ENCODE peak calls at places on chromosomes 13 and 19, in five cellular contexts. One of them, this sample, is unnamed.

GRCh38 chr13:114119196-114119595 is 13.2 kb downstream of the RASA3 start:
- DNase-seq in BJ: peak; percentile 76
- DNase-seq in body of pancreas: peak; percentile 42
- DNase-seq in MM.1S: no peak
- DNase-seq in HFF-Myc: peak; percentile 88
- DNase-seq in this sample: peak; percentile 68

GRCh38 chr13:26457212-26457611 is 100.3 kb upstream of the WASF3 start:
- DNase-seq in BJ: no peak
- DNase-seq in body of pancreas: no peak
- DNase-seq in MM.1S: no peak
- DNase-seq in HFF-Myc: no peak
- DNase-seq in this sample: no peak

GRCh38 chr13:48162182-48162581 is 67.3 kb upstream of the MED4 start:
- DNase-seq in BJ: no peak
- DNase-seq in body of pancreas: no peak
- DNase-seq in MM.1S: no peak
- DNase-seq in HFF-Myc: no peak
- DNase-seq in this sample: no peak

GRCh38 chr13:25242956-25243355 is 44.3 kb downstream of the MTMR6 start:
- DNase-seq in BJ: no peak
- DNase-seq in body of pancreas: no peak
- DNase-seq in MM.1S: no peak
- DNase-seq in HFF-Myc: no peak
- DNase-seq in this sample: no peak

GRCh38 chr13:43300817-43301216 is 277.4 kb downstream of the DNAJC15 start:
- DNase-seq in BJ: no peak
- DNase-seq in body of pancreas: no peak
- DNase-seq in MM.1S: no peak
- DNase-seq in HFF-Myc: peak; percentile 35
- DNase-seq in this sample: no peak

GRCh38 chr13:46666727-46667456 is 113.9 kb downstream of the LRCH1 start:
- DNase-seq in BJ: no peak
- DNase-seq in body of pancreas: no peak
- DNase-seq in MM.1S: peak; percentile 69
- DNase-seq in HFF-Myc: no peak
- DNase-seq in this sample: no peak

GRCh38 chr19:58361900-58362271 is 665 bp downstream of the ZNF497 start:
- DNase-seq in BJ: no peak
- DNase-seq in body of pancreas: peak; percentile 51
- DNase-seq in MM.1S: no peak
- DNase-seq in HFF-Myc: no peak
- DNase-seq in this sample: no peak

GRCh38 chr13:75139291-75139690 is 342.7 kb downstream of the TBC1D4 start:
- DNase-seq in BJ: no peak
- DNase-seq in body of pancreas: no peak
- DNase-seq in MM.1S: no peak
- DNase-seq in HFF-Myc: no peak
- DNase-seq in this sample: no peak

GRCh38 chr19:38385804-38386257 is 2.0 kb downstream of the GGN start:
- DNase-seq in BJ: no peak
- DNase-seq in body of pancreas: no peak
- DNase-seq in MM.1S: no peak
- DNase-seq in HFF-Myc: no peak
- DNase-seq in this sample: no peak

GRCh38 chr13:40115456-40115855 is 460.0 kb downstream of the COG6 start:
- DNase-seq in BJ: no peak
- DNase-seq in body of pancreas: no peak
- DNase-seq in MM.1S: no peak
- DNase-seq in HFF-Myc: no peak
- DNase-seq in this sample: no peak

GRCh38 chr13:109687559-109688448 is 98.6 kb downstream of the IRS2 start:
- DNase-seq in BJ: no peak
- DNase-seq in body of pancreas: no peak
- DNase-seq in MM.1S: no peak
- DNase-seq in HFF-Myc: no peak
- DNase-seq in this sample: no peak

GRCh38 chr13:99624936-99625540 is 123.8 kb downstream of the TM9SF2 start:
- DNase-seq in BJ: no peak
- DNase-seq in body of pancreas: no peak
- DNase-seq in MM.1S: no peak
- DNase-seq in HFF-Myc: no peak
- DNase-seq in this sample: no peak

GRCh38 chr13:99351772-99352171 is 44.6 kb upstream of the GPR183 start:
- DNase-seq in BJ: no peak
- DNase-seq in body of pancreas: no peak
- DNase-seq in MM.1S: no peak
- DNase-seq in HFF-Myc: no peak
- DNase-seq in this sample: no peak

GRCh38 chr19:55113570-55114039 is 3.8 kb downstream of the PPP1R12C start:
- DNase-seq in BJ: peak; percentile 90
- DNase-seq in body of pancreas: peak; percentile 83
- DNase-seq in MM.1S: no peak
- DNase-seq in HFF-Myc: peak; percentile 82
- DNase-seq in this sample: peak; percentile 75

GRCh38 chr13:99321709-99322108 is 14.5 kb upstream of the GPR183 start:
- DNase-seq in BJ: no peak
- DNase-seq in body of pancreas: no peak
- DNase-seq in MM.1S: no peak
- DNase-seq in HFF-Myc: no peak
- DNase-seq in this sample: no peak

GRCh38 chr19:54650108-54650666 is 12.6 kb upstream of the LILRB4 start:
- DNase-seq in BJ: no peak
- DNase-seq in body of pancreas: no peak
- DNase-seq in MM.1S: no peak
- DNase-seq in HFF-Myc: no peak
- DNase-seq in this sample: no peak

GRCh38 chr19:3609779-3610719 is 3.4 kb upstream of the TBXA2R start:
- DNase-seq in BJ: no peak
- DNase-seq in body of pancreas: no peak
- DNase-seq in MM.1S: no peak
- DNase-seq in HFF-Myc: no peak
- DNase-seq in this sample: no peak

GRCh38 chr19:31338069-31338767 is 11.0 kb downstream of the TSHZ3 start:
- DNase-seq in BJ: no peak
- DNase-seq in body of pancreas: peak; percentile 30
- DNase-seq in MM.1S: no peak
- DNase-seq in HFF-Myc: no peak
- DNase-seq in this sample: no peak

GRCh38 chr13:111031531-111031961 is 83.6 kb upstream of the ARHGEF7 start:
- DNase-seq in BJ: peak; percentile 80
- DNase-seq in body of pancreas: no peak
- DNase-seq in MM.1S: no peak
- DNase-seq in HFF-Myc: peak; percentile 84
- DNase-seq in this sample: peak; percentile 31

GRCh38 chr19:38654478-38655079 is 7.1 kb downstream of the ACTN4 start:
- DNase-seq in BJ: no peak
- DNase-seq in body of pancreas: no peak
- DNase-seq in MM.1S: no peak
- DNase-seq in HFF-Myc: no peak
- DNase-seq in this sample: no peak

GRCh38 chr19:11873762-11874161 is 13.8 kb upstream of the ZNF69 start:
- DNase-seq in BJ: no peak
- DNase-seq in body of pancreas: no peak
- DNase-seq in MM.1S: no peak
- DNase-seq in HFF-Myc: no peak
- DNase-seq in this sample: no peak

GRCh38 chr19:2317300-2317699 is 9.3 kb upstream of the LINGO3 start:
- DNase-seq in BJ: no peak
- DNase-seq in body of pancreas: no peak
- DNase-seq in MM.1S: no peak
- DNase-seq in HFF-Myc: no peak
- DNase-seq in this sample: no peak

GRCh38 chr13:73057284-73058025 is 1.4 kb upstream of the KLF5 start:
- DNase-seq in BJ: no peak
- DNase-seq in body of pancreas: no peak
- DNase-seq in MM.1S: no peak
- DNase-seq in HFF-Myc: no peak
- DNase-seq in this sample: no peak
- H3K4me3 ChIP-seq in BJ: no peak overlapping the region
- H3K4me3 ChIP-seq in body of pancreas: no peak overlapping the region
- H3K4me3 ChIP-seq in MM.1S: no peak overlapping the region
- H3K4me3 ChIP-seq in HFF-Myc: no peak overlapping the region
- H3K4me3 ChIP-seq in this sample: no peak overlapping the region

GRCh38 chr19:48997972-48998371 is 4.3 kb downstream of the RUVBL2 start:
- DNase-seq in BJ: no peak
- DNase-seq in body of pancreas: peak; percentile 32
- DNase-seq in MM.1S: peak; percentile 52
- DNase-seq in HFF-Myc: no peak
- DNase-seq in this sample: no peak
- TF ChIP-seq CTCF in BJ: peak; percentile 60
- TF ChIP-seq CTCF in body of pancreas: no peak
- TF ChIP-seq CTCF in MM.1S: peak; percentile 56
- TF ChIP-seq CTCF in HFF-Myc: peak; percentile 70
- TF ChIP-seq CTCF in this sample: peak; percentile 71

DNA sequence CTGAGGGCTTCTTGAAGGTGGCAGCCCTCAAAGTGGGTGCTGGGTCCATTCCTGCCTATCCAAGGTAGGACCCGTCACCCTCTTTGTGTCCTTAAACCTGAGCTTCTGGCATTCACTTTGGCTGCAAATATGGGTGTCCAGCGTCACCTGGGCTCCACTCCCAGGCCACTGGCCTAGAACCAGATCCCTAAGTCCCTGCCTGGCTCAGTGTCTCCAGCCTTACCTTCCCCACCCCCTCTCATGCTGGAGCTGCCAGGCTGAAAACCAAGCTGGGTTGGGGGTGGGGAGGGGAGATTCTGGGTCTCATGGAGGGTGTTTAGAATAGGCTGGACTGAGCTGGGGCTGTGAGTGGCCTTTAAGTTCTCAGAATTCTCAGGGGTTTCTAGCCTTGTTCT is 12.4 kb downstream of the PDE4A start:
- DNase-seq in BJ: no peak
- DNase-seq in body of pancreas: peak; percentile 73
- DNase-seq in MM.1S: no peak
- DNase-seq in HFF-Myc: no peak
- DNase-seq in this sample: no peak
- H3K4me3 ChIP-seq in BJ: peak overlapping the region; percentile 59
- H3K4me3 ChIP-seq in body of pancreas: no peak overlapping the region
- H3K4me3 ChIP-seq in MM.1S: no peak overlapping the region
- H3K4me3 ChIP-seq in HFF-Myc: peak overlapping the region; percentile 53
- H3K4me3 ChIP-seq in this sample: no peak overlapping the region

DNA sequence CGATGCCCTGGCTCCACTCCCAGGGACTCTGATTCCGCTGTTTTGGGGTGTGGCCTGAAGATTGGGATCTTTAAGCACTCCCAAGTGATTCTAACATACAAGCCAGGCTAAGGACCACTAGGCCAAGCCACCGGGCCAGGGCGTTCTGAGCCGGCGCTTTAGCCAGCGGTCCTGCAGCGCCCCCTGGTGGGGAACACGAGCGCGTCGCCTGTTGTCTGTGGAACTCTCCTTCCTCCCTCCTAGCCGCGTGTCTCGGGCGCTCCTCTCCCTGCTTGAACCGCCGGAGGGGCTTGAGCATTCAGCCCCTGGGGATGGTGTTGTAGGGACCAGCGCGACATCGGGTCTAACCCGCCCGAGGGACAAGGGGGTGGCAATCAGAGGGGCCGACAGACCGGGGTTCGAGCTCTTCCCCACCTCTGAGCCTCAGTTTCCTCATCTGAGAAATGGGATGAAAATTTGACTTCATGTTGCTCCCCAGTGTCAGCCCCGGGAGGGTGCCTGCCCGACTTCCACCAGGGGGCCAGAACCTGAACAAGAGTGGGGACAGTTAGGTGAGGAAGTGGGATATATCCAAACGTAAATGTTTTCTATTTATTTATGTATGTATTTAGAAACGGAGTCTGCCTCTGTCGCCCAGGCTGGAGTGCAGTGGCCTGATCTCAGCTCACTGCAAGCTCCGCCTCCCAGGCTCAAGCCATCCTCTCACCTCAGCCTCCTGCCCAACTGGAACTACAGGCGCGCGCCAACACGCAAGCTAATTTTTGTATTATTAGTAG is 18.0 kb upstream of the PNMA8B start:
- DNase-seq in BJ: no peak
- DNase-seq in body of pancreas: peak; percentile 82
- DNase-seq in MM.1S: no peak
- DNase-seq in HFF-Myc: peak; percentile 47
- DNase-seq in this sample: no peak
- TF ChIP-seq CTCF in BJ: peak; percentile 95
- TF ChIP-seq CTCF in body of pancreas: peak; percentile 93
- TF ChIP-seq CTCF in MM.1S: peak; percentile 25
- TF ChIP-seq CTCF in HFF-Myc: peak; percentile 96
- TF ChIP-seq CTCF in this sample: peak; percentile 92

GRCh38 chr19:933553-933882 is 7.7 kb downstream of the ARID3A start:
- DNase-seq in BJ: no peak
- DNase-seq in body of pancreas: no peak
- DNase-seq in MM.1S: no peak
- DNase-seq in HFF-Myc: no peak
- DNase-seq in this sample: no peak
- H3K4me3 ChIP-seq in BJ: peak overlapping the region; percentile 28
- H3K4me3 ChIP-seq in body of pancreas: no peak overlapping the region
- H3K4me3 ChIP-seq in MM.1S: no peak overlapping the region
- H3K4me3 ChIP-seq in HFF-Myc: peak overlapping the region; percentile 38
- H3K4me3 ChIP-seq in this sample: no peak overlapping the region

GRCh38 chr19:36418287-36419001 is at the start of gene ZFP82:
- DNase-seq in BJ: no peak
- DNase-seq in body of pancreas: peak; percentile 70
- DNase-seq in MM.1S: no peak
- DNase-seq in HFF-Myc: peak; percentile 20
- DNase-seq in this sample: peak; percentile 42
- TF ChIP-seq CTCF in BJ: no peak
- TF ChIP-seq CTCF in body of pancreas: no peak
- TF ChIP-seq CTCF in MM.1S: no peak
- TF ChIP-seq CTCF in HFF-Myc: no peak
- TF ChIP-seq CTCF in this sample: no peak

This sample was measured in retinal pigment epithelial cell.